ENCODE peak calls at places on chromosome 3, in seven cellular contexts. One of them, this sample, is unnamed.

GRCh38 chr3:127746400-127747057 is 73.8 kb downstream of the ABTB1 start:
- DNase-seq in progenitor cell of endocrine pancreas: no peak
- DNase-seq in RPMI7951: no peak
- DNase-seq in AG04450: no peak
- DNase-seq in GM23338: no peak
- DNase-seq in caudate nucleus: no peak
- DNase-seq in non-pigmented ciliary epithelial cell: no peak
- DNase-seq in this sample: peak

GRCh38 chr3:38370149-38370548 is 23.6 kb downstream of the XYLB start:
- DNase-seq in progenitor cell of endocrine pancreas: no peak
- DNase-seq in RPMI7951: no peak
- DNase-seq in AG04450: no peak
- DNase-seq in GM23338: no peak
- DNase-seq in caudate nucleus: no peak
- DNase-seq in non-pigmented ciliary epithelial cell: no peak
- DNase-seq in this sample: no peak

GRCh38 chr3:125374501-125374995 is 577 bp downstream of the ZNF148 start:
- DNase-seq in progenitor cell of endocrine pancreas: peak
- DNase-seq in RPMI7951: peak
- DNase-seq in AG04450: no peak
- DNase-seq in GM23338: peak
- DNase-seq in caudate nucleus: peak
- DNase-seq in non-pigmented ciliary epithelial cell: no peak
- DNase-seq in this sample: peak

GRCh38 chr3:156304406-156304805 is 184.0 kb downstream of the KCNAB1 start:
- DNase-seq in progenitor cell of endocrine pancreas: no peak
- DNase-seq in RPMI7951: peak
- DNase-seq in AG04450: no peak
- DNase-seq in GM23338: no peak
- DNase-seq in caudate nucleus: no peak
- DNase-seq in non-pigmented ciliary epithelial cell: no peak
- DNase-seq in this sample: peak

GRCh38 chr3:31356941-31357340 is 175.8 kb upstream of the STT3B start:
- DNase-seq in progenitor cell of endocrine pancreas: no peak
- DNase-seq in RPMI7951: peak
- DNase-seq in AG04450: no peak
- DNase-seq in GM23338: peak
- DNase-seq in caudate nucleus: no peak
- DNase-seq in non-pigmented ciliary epithelial cell: no peak
- DNase-seq in this sample: peak

GRCh38 chr3:141643816-141644215 is 94.3 kb upstream of the RNF7 start:
- DNase-seq in progenitor cell of endocrine pancreas: no peak
- DNase-seq in RPMI7951: no peak
- DNase-seq in AG04450: no peak
- DNase-seq in GM23338: peak
- DNase-seq in caudate nucleus: no peak
- DNase-seq in non-pigmented ciliary epithelial cell: no peak
- DNase-seq in this sample: no peak

GRCh38 chr3:25582242-25582641 is 82.5 kb downstream of the TOP2B start:
- DNase-seq in progenitor cell of endocrine pancreas: no peak
- DNase-seq in RPMI7951: peak
- DNase-seq in AG04450: peak
- DNase-seq in GM23338: no peak
- DNase-seq in caudate nucleus: no peak
- DNase-seq in non-pigmented ciliary epithelial cell: no peak
- DNase-seq in this sample: peak

GRCh38 chr3:13543251-13543650 is 5.7 kb upstream of the FBLN2 start:
- DNase-seq in progenitor cell of endocrine pancreas: no peak
- DNase-seq in RPMI7951: peak
- DNase-seq in AG04450: peak
- DNase-seq in GM23338: no peak
- DNase-seq in caudate nucleus: no peak
- DNase-seq in non-pigmented ciliary epithelial cell: no peak
- DNase-seq in this sample: peak

GRCh38 chr3:112815981-112816380 is 30.7 kb downstream of the CD200R1L start:
- DNase-seq in progenitor cell of endocrine pancreas: no peak
- DNase-seq in RPMI7951: no peak
- DNase-seq in AG04450: peak
- DNase-seq in GM23338: no peak
- DNase-seq in caudate nucleus: no peak
- DNase-seq in non-pigmented ciliary epithelial cell: no peak
- DNase-seq in this sample: no peak

GRCh38 chr3:122989856-122990575 is 37.5 kb downstream of the SEMA5B start:
- DNase-seq in progenitor cell of endocrine pancreas: no peak
- DNase-seq in RPMI7951: no peak
- DNase-seq in AG04450: no peak
- DNase-seq in GM23338: no peak
- DNase-seq in caudate nucleus: no peak
- DNase-seq in non-pigmented ciliary epithelial cell: no peak
- DNase-seq in this sample: no peak